ENCODE peak calls at places on chromosomes 11 and 22, in five cellular contexts. U is CD8-positive, alpha-beta memory T cell; T is activated CD4-positive, alpha-beta T cell treated with anti-CD3 and anti-CD28 coated beads, Interleukin-2, amount 10 ng/mL, durations not matched to agents 7 days and 5 days; P is left kidney; Y is naive thymus-derived CD4-positive, alpha-beta T cell. Z is an unnamed sample.
A peak's percentile ranks its signal among the peaks of the same experiment; 100 is the strongest.

GRCh38 chr22:28268845-28269244 is 349.8 kb upstream of the PITPNB start:
- DNase-seq in T (no peak), Y (no peak), U (no peak), P (no peak), Z (no peak)

GRCh38 chr22:28891156-28891733 is 7.9 kb downstream of the ZNRF3 start:
- DNase-seq in P (no peak), U (no peak), T (no peak), Y (no peak), Z (no peak)

GRCh38 chr11:116311141-116311540 is 461.6 kb downstream of the BUD13 start:
- DNase-seq in U (no peak), T (no peak), P (no peak), Y (no peak), Z (no peak)

GRCh38 chr22:37484115-37485005 is 1.8 kb downstream of the MFNG start:
- DNase-seq in U (peak; percentile 83), Y (peak; percentile 89), T (peak; percentile 90), P (peak; percentile 76), Z (peak; percentile 83)

GRCh38 chr11:22340803-22341581 is 2.8 kb downstream of the SLC17A6 start:
- DNase-seq in P (peak; percentile 46), Y (no peak), U (no peak), T (no peak), Z (no peak)

GRCh38 chr11:75714211-75714610 is 3.4 kb upstream of the MOGAT2 start:
- DNase-seq in U (no peak), Y (no peak), T (no peak), P (no peak), Z (peak; percentile 43)

GRCh38 chr11:81959341-81959740 is 774.3 kb downstream of the FAM181B start:
- DNase-seq in P (peak; percentile 35), Y (no peak), T (no peak), U (no peak), Z (no peak)

GRCh38 chr11:9758676-9759518 is 95.0 kb downstream of the SWAP70 start:
- DNase-seq in U (peak; percentile 62), T (peak; percentile 44), Y (no peak), P (peak; percentile 89), Z (peak; percentile 75)

GRCh38 chr11:133790995-133791394 is 54.3 kb downstream of the SPATA19 start:
- DNase-seq in T (no peak), Y (no peak), P (no peak), U (no peak), Z (no peak)

Z was measured in transverse colon.